ENCODE peak calls at places on chromosomes 2 and 18, in seven cellular contexts. E is hypothalamus, B is fibroblast of pulmonary artery, I is AML-193, S is osteocyte, U is GM04504, J is ELF-1. K is an unnamed sample.
A peak's percentile ranks its signal among the peaks of the same experiment; 100 is the strongest.

GRCh38 chr2:181070119-181070833 is 89.9 kb downstream of the UBE2E3 start:
- DNase-seq in U (peak; percentile 12), E (no peak), B (peak; percentile 69), J (peak; percentile 17), S (no peak), I (no peak), K (no peak)

GRCh38 chr2:165778653-165779451 is 15.2 kb downstream of the GALNT3 start:
- DNase-seq in B (peak; percentile 22), J (peak; percentile 50), U (no peak), E (no peak), S (no peak), I (no peak), K (no peak)

GRCh38 chr2:201496785-201497184 is 45.2 kb downstream of the STRADB start:
- DNase-seq in I (no peak), B (no peak), S (no peak), J (no peak), U (no peak), E (no peak), K (no peak)

GRCh38 chr2:161030260-161031063 is 129.8 kb upstream of the TANK start:
- DNase-seq in E (no peak), S (no peak), J (no peak), I (no peak), U (peak; percentile 97), B (peak; percentile 99), K (peak; percentile 50)

GRCh38 chr2:86193901-86194567 is 1.2 kb downstream of the IMMT start:
- DNase-seq in E (no peak), J (peak; percentile 40), S (no peak), B (peak; percentile 18), U (no peak), I (no peak), K (no peak)

GRCh38 chr2:216017365-216017764 is 4.0 kb upstream of the MREG start:
- DNase-seq in U (no peak), E (no peak), J (peak; percentile 40), I (no peak), S (no peak), B (no peak), K (no peak)

GRCh38 chr18:10661333-10661732 is 135.5 kb downstream of the NAPG start:
- DNase-seq in B (peak; percentile 65), J (no peak), S (no peak), E (no peak), I (no peak), U (peak; percentile 9), K (no peak)

GRCh38 chr2:83067947-83068346 is 1391.1 kb downstream of the SUCLG1 start:
- DNase-seq in I (no peak), U (no peak), B (no peak), S (no peak), E (no peak), J (no peak), K (no peak)